ENCODE peak calls at places on chromosomes 1 and 21, in six cellular contexts. T is tibial artery, Y is keratinocyte, F is spleen, K is transverse colon, C is MM.1S. N is an unnamed sample.

GRCh38 chr1:235286667-235287066 is 41.3 kb downstream of the ARID4B start:
- DNase-seq in C (no peak), F (no peak), Y (no peak), K (no peak), T (no peak), N (no peak)

GRCh38 chr1:60569189-60569588 is 495.6 kb upstream of the C1orf87 start:
- DNase-seq in K (no peak), T (no peak), Y (peak; percentile 78), F (no peak), C (no peak), N (peak; percentile 88)

GRCh38 chr21:37402251-37402867 is 35.8 kb downstream of the DYRK1A start:
- DNase-seq in Y (no peak), T (no peak), C (no peak), K (no peak), F (no peak), N (no peak)

GRCh38 chr1:153353226-153353947 is 4.3 kb upstream of the S100A9 start:
- DNase-seq in Y (no peak), F (peak; percentile 62), C (no peak), T (no peak), K (no peak), N (no peak)

GRCh38 chr1:93051961-93052360 is 27.1 kb upstream of the MTF2 start:
- DNase-seq in C (no peak), F (no peak), Y (no peak), K (no peak), T (no peak), N (no peak)

GRCh38 chr1:240644732-240645131 is 32.8 kb upstream of the GREM2 start:
- DNase-seq in T (no peak), C (no peak), Y (no peak), F (no peak), K (no peak), N (no peak)

GRCh38 chr1:168621356-168621755 is 45.0 kb downstream of the XCL1 start:
- DNase-seq in C (no peak), F (no peak), Y (no peak), T (no peak), K (no peak), N (no peak)

GRCh38 chr1:77958391-77958790 is 20.5 kb downstream of the FUBP1 start:
- DNase-seq in F (no peak), T (no peak), C (no peak), K (no peak), Y (no peak), N (no peak)

GRCh38 chr1:64209221-64209620 is 5.8 kb downstream of the UBE2U start:
- DNase-seq in C (no peak), F (no peak), Y (no peak), T (no peak), K (no peak), N (no peak)

GRCh38 chr1:107004421-107004820 is 52.1 kb upstream of the PRMT6 start:
- DNase-seq in K (no peak), Y (no peak), T (no peak), C (no peak), F (no peak), N (peak; percentile 39)

GRCh38 chr1:11279630-11280029 is 6.6 kb downstream of the UBIAD1 start:
- DNase-seq in F (no peak), Y (no peak), K (no peak), C (no peak), T (no peak), N (no peak)

GRCh38 chr1:15100369-15101111 is 53.0 kb upstream of the TMEM51 start:
- DNase-seq in T (no peak), K (peak; percentile 44), Y (peak; percentile 2), F (no peak), C (peak; percentile 55), N (no peak)

GRCh38 chr1:207050428-207050767 is 610 bp downstream of the YOD1 start:
- DNase-seq in Y (no peak), C (peak; percentile 19), K (no peak), T (no peak), F (no peak), N (no peak)

GRCh38 chr1:223870617-223871574 is 25.1 kb upstream of the TP53BP2 start:
- DNase-seq in C (no peak), T (peak; percentile 65), Y (no peak), K (no peak), F (peak; percentile 77), N (no peak)

GRCh38 chr1:178330153-178330552 is 166.6 kb downstream of the CLEC20A start:
- DNase-seq in Y (no peak), F (no peak), K (no peak), C (no peak), T (no peak), N (no peak)

GRCh38 chr1:117661027-117661426 is 55.2 kb downstream of the TENT5C start:
- DNase-seq in K (no peak), T (no peak), F (no peak), Y (no peak), C (peak; percentile 54), N (no peak)

GRCh38 chr1:57987507-57987906 is 559.0 kb downstream of the OMA1 start:
- DNase-seq in C (no peak), T (no peak), K (no peak), Y (no peak), F (no peak), N (no peak)

GRCh38 chr1:45238846-45239245 is 32.4 kb upstream of the ZSWIM5 start:
- DNase-seq in K (no peak), Y (no peak), F (no peak), C (no peak), T (no peak), N (no peak)

GRCh38 chr1:23639460-23639859 is 52.1 kb upstream of the RPL11 start:
- DNase-seq in C (no peak), F (no peak), K (no peak), Y (no peak), T (no peak), N (no peak)

GRCh38 chr1:60488857-60489256 is 415.3 kb upstream of the C1orf87 start:
- DNase-seq in C (no peak), T (no peak), F (no peak), Y (no peak), K (no peak), N (no peak)

GRCh38 chr1:44067258-44068250 is 36.3 kb upstream of the SLC6A9 start:
- DNase-seq in F (no peak), Y (no peak), C (no peak), K (no peak), T (no peak), N (no peak)

GRCh38 chr21:43311303-43311817 is 115.6 kb downstream of the SIK1 start:
- DNase-seq in Y (no peak), F (no peak), T (no peak), C (peak; percentile 66), K (peak; percentile 80), N (no peak)

GRCh38 chr1:215417122-215417521 is 150.0 kb upstream of the KCTD3 start:
- DNase-seq in F (no peak), C (no peak), K (no peak), T (no peak), Y (no peak), N (no peak)

GRCh38 chr1:103125219-103125618 is 16.9 kb upstream of the COL11A1 start:
- DNase-seq in K (no peak), F (no peak), C (no peak), Y (no peak), T (no peak), N (no peak)

GRCh38 chr1:17216078-17216477 is 11.2 kb downstream of the PADI1 start:
- DNase-seq in Y (no peak), T (no peak), C (no peak), F (no peak), K (no peak), N (no peak)

GRCh38 chr1:201710632-201711031 is 118.3 kb upstream of the IPO9 start:
- DNase-seq in C (no peak), K (no peak), T (no peak), F (no peak), Y (no peak), N (no peak)
- H3K27ac ChIP-seq in C (no peak overlapping the region), K (peak overlapping the region; percentile 90), T (peak overlapping the region; percentile 87), F (no peak overlapping the region), Y (no peak overlapping the region), N (no peak overlapping the region)

DNA sequence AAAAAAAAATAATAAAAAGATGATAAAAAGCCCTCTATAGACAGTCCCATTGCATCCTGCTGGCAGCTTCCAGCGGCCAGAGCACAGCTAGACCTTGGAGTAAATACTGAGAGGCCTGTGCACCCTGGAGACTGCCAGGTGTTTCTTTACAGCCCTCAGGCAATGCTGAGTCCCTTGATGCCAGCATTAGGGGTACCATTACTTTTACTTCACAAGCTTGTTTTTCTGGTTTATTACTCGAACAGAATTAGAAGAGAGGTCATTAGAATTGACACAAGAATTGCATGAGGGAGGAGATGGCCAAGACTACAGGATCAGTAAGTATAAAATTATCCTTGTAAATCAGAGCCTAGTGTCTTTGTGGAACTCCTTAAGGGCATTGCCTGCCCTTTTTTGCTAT is 43.6 kb downstream of the AKNAD1 start:
- DNase-seq in T (no peak), C (no peak), F (no peak), Y (no peak), K (no peak), N (no peak)
- H3K27ac ChIP-seq in T (no peak overlapping the region), C (no peak overlapping the region), F (no peak overlapping the region), Y (no peak overlapping the region), K (no peak overlapping the region), N (no peak overlapping the region)

DNA sequence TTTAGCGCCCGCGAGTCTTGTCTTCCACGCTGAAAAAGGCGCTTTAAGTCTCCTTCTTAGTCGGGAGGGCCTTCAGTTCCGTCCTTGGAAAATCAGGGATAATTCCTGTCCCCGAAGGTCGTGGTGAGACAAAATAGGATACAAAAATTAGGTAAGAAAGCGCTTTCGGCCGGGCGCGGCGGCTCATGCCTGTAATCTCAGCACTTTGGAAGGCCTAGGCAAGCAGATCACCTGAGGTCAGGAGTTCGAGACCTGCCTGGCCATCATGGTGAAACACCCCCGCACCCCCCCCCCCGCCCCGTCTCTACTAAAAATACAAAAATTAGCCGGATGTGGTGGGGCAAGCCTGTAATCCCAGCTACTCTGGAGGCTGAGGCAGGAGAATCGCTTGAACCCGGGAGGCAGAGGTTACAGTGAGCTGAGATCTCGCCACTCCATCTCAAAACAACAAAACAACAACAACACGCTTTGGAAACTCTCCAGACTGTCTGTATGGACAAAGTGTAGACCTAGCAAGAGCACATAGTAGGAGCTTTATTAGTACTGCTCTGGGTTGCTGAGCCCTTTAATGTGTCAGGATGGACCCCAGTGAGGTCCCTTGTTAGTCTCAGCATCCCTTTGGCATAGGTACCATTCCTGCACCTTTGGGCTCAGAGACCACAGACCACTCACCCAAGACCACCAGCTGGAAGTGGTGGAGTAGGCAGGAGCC is 790 bp upstream of the TMEM54 start:
- DNase-seq in F (no peak), T (no peak), K (no peak), Y (no peak), C (no peak), N (no peak)
- H3K27ac ChIP-seq in F (no peak overlapping the region), T (peak overlapping the region; percentile 47), K (peak overlapping the region; percentile 95), Y (peak overlapping the region; percentile 56), C (no peak overlapping the region), N (peak overlapping the region; percentile 48)

GRCh38 chr1:952201-952600 is 6.9 kb downstream of the NOC2L start:
- DNase-seq in C (no peak), Y (no peak), T (no peak), F (no peak), K (no peak), N (no peak)
- H3K27ac ChIP-seq in C (no peak overlapping the region), Y (no peak overlapping the region), T (no peak overlapping the region), F (no peak overlapping the region), K (no peak overlapping the region), N (no peak overlapping the region)

N was measured in epithelial cell of prostate.